ENCODE peak calls at places on chromosomes 11 and 22, in eight cellular contexts. H, X, D, B, I, E, A and M are unnamed samples.

GRCh38 chr11:35525501-35526175 is at the start of gene PAMR1:
- DNase-seq in H (peak), X (no peak), D (no peak), B (peak), I (peak), E (peak), A (peak), M (no peak)

GRCh38 chr11:108576523-108576922 is 17.0 kb downstream of the EXPH5 start:
- DNase-seq in H (no peak), X (no peak), D (no peak), B (no peak), I (no peak), E (no peak), A (no peak), M (no peak)

GRCh38 chr11:112903310-112903709 is 57.9 kb upstream of the NCAM1 start:
- DNase-seq in H (no peak), X (no peak), D (no peak), B (no peak), I (no peak), E (no peak), A (no peak), M (no peak)

GRCh38 chr11:84522331-84522730 is 1104.8 kb downstream of the DLG2 start:
- DNase-seq in H (peak), X (no peak), D (no peak), B (no peak), I (peak), E (peak), A (no peak), M (no peak)

GRCh38 chr11:92628401-92629292 is 340.8 kb upstream of the MTNR1B start:
- DNase-seq in H (peak), X (no peak), D (no peak), B (no peak), I (peak), E (no peak), A (no peak), M (no peak)

GRCh38 chr11:63537293-63538101 is 889 bp downstream of the PLAAT4 start:
- DNase-seq in H (peak), X (no peak), D (no peak), B (no peak), I (peak), E (peak), A (no peak), M (no peak)

GRCh38 chr11:89436071-89436470 is 55.1 kb downstream of the NOX4 start:
- DNase-seq in H (peak), X (no peak), D (no peak), B (peak), I (peak), E (peak), A (peak), M (peak)

GRCh38 chr11:96782632-96783031 is 392.8 kb downstream of the JRKL start:
- DNase-seq in H (no peak), X (no peak), D (no peak), B (no peak), I (no peak), E (no peak), A (no peak), M (no peak)

GRCh38 chr11:114162719-114163123 is 103.2 kb downstream of the ZBTB16 start:
- DNase-seq in H (peak), X (no peak), D (peak), B (peak), I (peak), E (peak), A (peak), M (peak)

GRCh38 chr11:121936781-121937447 is 179.1 kb downstream of the BLID start:
- DNase-seq in H (peak), X (no peak), D (no peak), B (no peak), I (peak), E (peak), A (no peak), M (peak)

GRCh38 chr22:27488456-27489224 is 312.9 kb downstream of the MN1 start:
- DNase-seq in H (no peak), X (no peak), D (no peak), B (peak), I (no peak), E (no peak), A (no peak), M (no peak)

GRCh38 chr22:42376721-42377177 is 55.5 kb downstream of the NFAM1 start:
- DNase-seq in H (peak), X (no peak), D (no peak), B (peak), I (no peak), E (peak), A (peak), M (no peak)

GRCh38 chr11:76935030-76935429 is 74.3 kb downstream of the ACER3 start:
- DNase-seq in H (no peak), X (no peak), D (no peak), B (no peak), I (peak), E (peak), A (no peak), M (no peak)

GRCh38 chr11:3989251-3989650 is 105.3 kb upstream of the RRM1 start:
- DNase-seq in H (peak), X (no peak), D (no peak), B (peak), I (peak), E (no peak), A (peak), M (no peak)

GRCh38 chr22:42648368-42649260 is 578 bp downstream of the CYB5R3 start:
- DNase-seq in H (peak), X (no peak), D (no peak), B (peak), I (peak), E (peak), A (no peak), M (peak)

GRCh38 chr22:29580200-29580810 is 608 bp downstream of the NIPSNAP1 start:
- DNase-seq in H (no peak), X (no peak), D (no peak), B (peak), I (no peak), E (no peak), A (no peak), M (no peak)

GRCh38 chr11:130653838-130654601 is 205.6 kb downstream of the ADAMTS15 start:
- DNase-seq in H (peak), X (no peak), D (no peak), B (no peak), I (no peak), E (peak), A (peak), M (peak)

GRCh38 chr11:109303342-109303741 is 118.6 kb upstream of the C11orf87 start:
- DNase-seq in H (no peak), X (no peak), D (no peak), B (no peak), I (no peak), E (no peak), A (no peak), M (no peak)

GRCh38 chr11:113506893-113507292 is 31.7 kb upstream of the DRD2 start:
- DNase-seq in H (no peak), X (no peak), D (no peak), B (no peak), I (no peak), E (peak), A (no peak), M (no peak)

GRCh38 chr11:77633856-77634425 is 3.7 kb downstream of the CLNS1A start:
- DNase-seq in H (no peak), X (no peak), D (no peak), B (no peak), I (no peak), E (peak), A (no peak), M (peak)

GRCh38 chr11:46345131-46345597 is 2.1 kb upstream of the DGKZ start:
- DNase-seq in H (no peak), X (no peak), D (no peak), B (no peak), I (no peak), E (no peak), A (no peak), M (peak)

GRCh38 chr11:1271927-1272326 is 37.5 kb downstream of the TOLLIP start:
- DNase-seq in H (no peak), X (no peak), D (no peak), B (no peak), I (no peak), E (no peak), A (no peak), M (no peak)

GRCh38 chr11:13011366-13012036 is 2.4 kb downstream of the RASSF10 start:
- DNase-seq in H (no peak), X (no peak), D (no peak), B (no peak), I (no peak), E (no peak), A (no peak), M (no peak)

GRCh38 chr11:13012037-13012693 is 3.0 kb downstream of the RASSF10 start:
- DNase-seq in H (peak), X (no peak), D (no peak), B (peak), I (no peak), E (peak), A (peak), M (no peak)

GRCh38 chr11:13009476-13009920 is 382 bp downstream of the RASSF10 start:
- DNase-seq in H (peak), X (no peak), D (no peak), B (no peak), I (peak), E (no peak), A (no peak), M (no peak)

GRCh38 chr11:13009921-13010736 is 1.0 kb downstream of the RASSF10 start:
- DNase-seq in H (peak), X (no peak), D (no peak), B (peak), I (no peak), E (no peak), A (peak), M (no peak)

GRCh38 chr11:13010737-13011342 is 1.7 kb downstream of the RASSF10 start:
- DNase-seq in H (peak), X (no peak), D (no peak), B (peak), I (no peak), E (no peak), A (peak), M (no peak)
- TF ChIP-seq CTCF in H (no peak), X (no peak), D (no peak), B (no peak), I (no peak), E (no peak), A (no peak), M (no peak)

GRCh38 chr11:119782021-119782420 is 53.0 kb upstream of the NECTIN1 start:
- DNase-seq in H (no peak), X (no peak), D (no peak), B (no peak), I (no peak), E (no peak), A (peak), M (no peak)
- TF ChIP-seq CTCF in H (no peak), X (no peak), D (no peak), B (no peak), I (no peak), E (no peak), A (no peak), M (no peak)

GRCh38 chr22:49540084-49540483 is 287.6 kb downstream of the BRD1 start:
- DNase-seq in H (no peak), X (no peak), D (no peak), B (no peak), I (no peak), E (no peak), A (no peak), M (no peak)
- TF ChIP-seq CTCF in H (no peak), X (no peak), D (no peak), B (no peak), I (no peak), E (no peak), A (no peak), M (no peak)

GRCh38 chr11:65077466-65077865 is 6.4 kb downstream of the CDCA5 start:
- DNase-seq in H (no peak), X (no peak), D (no peak), B (no peak), I (no peak), E (no peak), A (no peak), M (no peak)

GRCh38 chr11:65072631-65072966 is 11.2 kb downstream of the CDCA5 start:
- DNase-seq in H (no peak), X (no peak), D (no peak), B (no peak), I (no peak), E (no peak), A (no peak), M (no peak)

GRCh38 chr11:65083134-65083833 is 556 bp downstream of the CDCA5 start:
- DNase-seq in H (no peak), X (no peak), D (no peak), B (no peak), I (no peak), E (no peak), A (no peak), M (no peak)

GRCh38 chr11:65078786-65079342 is 5.0 kb downstream of the CDCA5 start:
- DNase-seq in H (no peak), X (no peak), D (no peak), B (no peak), I (no peak), E (no peak), A (no peak), M (no peak)

GRCh38 chr11:65078151-65078550 is 5.7 kb downstream of the CDCA5 start:
- DNase-seq in H (peak), X (peak), D (no peak), B (peak), I (peak), E (peak), A (peak), M (peak)
- TF ChIP-seq CTCF in H (peak), X (peak), D (no peak), B (peak), I (peak), E (peak), A (peak), M (peak)

GRCh38 chr22:39596601-39597000 is 26.0 kb downstream of the CACNA1I start:
- DNase-seq in H (no peak), X (no peak), D (no peak), B (no peak), I (no peak), E (no peak), A (no peak), M (no peak)

GRCh38 chr22:39597236-39597869 is 26.8 kb downstream of the CACNA1I start:
- DNase-seq in H (no peak), X (no peak), D (no peak), B (no peak), I (no peak), E (no peak), A (no peak), M (no peak)

GRCh38 chr22:39600491-39601179 is 30.1 kb downstream of the CACNA1I start:
- DNase-seq in H (no peak), X (no peak), D (no peak), B (no peak), I (no peak), E (no peak), A (no peak), M (no peak)

GRCh38 chr22:39595622-39596182 is 25.1 kb downstream of the CACNA1I start:
- DNase-seq in H (no peak), X (no peak), D (no peak), B (no peak), I (no peak), E (no peak), A (no peak), M (no peak)

GRCh38 chr22:39598017-39598965 is 27.7 kb downstream of the CACNA1I start:
- DNase-seq in H (no peak), X (peak), D (no peak), B (peak), I (no peak), E (no peak), A (peak), M (peak)
- TF ChIP-seq CTCF in H (no peak), X (peak), D (no peak), B (no peak), I (peak), E (peak), A (no peak), M (no peak)

GRCh38 chr11:133824593-133824992 is 20.7 kb downstream of the SPATA19 start:
- DNase-seq in H (no peak), X (no peak), D (no peak), B (no peak), I (no peak), E (no peak), A (no peak), M (no peak)
- TF ChIP-seq CTCF in H (no peak), X (no peak), D (no peak), B (no peak), I (no peak), E (no peak), A (no peak), M (no peak)

GRCh38 chr11:79440451-79441158 is at the start of gene TENM4:
- DNase-seq in H (peak), X (no peak), D (peak), B (peak), I (peak), E (peak), A (peak), M (peak)
- TF ChIP-seq CTCF in H (no peak), X (no peak), D (no peak), B (peak), I (peak), E (no peak), A (peak), M (peak)

GRCh38 chr11:61728066-61728939 is 24.1 kb upstream of the MYRF start:
- DNase-seq in H (peak), X (no peak), D (no peak), B (no peak), I (no peak), E (no peak), A (peak), M (no peak)
- TF ChIP-seq CTCF in H (no peak), X (peak), D (no peak), B (no peak), I (no peak), E (no peak), A (no peak), M (no peak)